ENCODE peak calls at places on chromosomes 7 and 10, in seven cellular contexts. I is neuronal stem cell, M is OCI-LY7, R is GM23338, Z is H9, V is endothelial cell of umbilical vein, E is IMR-90. W is an unnamed sample. For H3K4me1, the result is how much of the 10 kb centered on the place peaks cover.

GRCh38 chr7:149883452-149883861 is 9.7 kb downstream of the ATP6V0E2 start:
- DNase-seq in I (peak), R (peak), Z (peak), V (peak), E (peak), M (peak), W (peak)

GRCh38 chr10:11684717-11685645 is 57.2 kb upstream of the ECHDC3 start:
- DNase-seq in M (peak), Z (peak), V (peak), R (no peak), E (peak), I (no peak), W (peak)

GRCh38 chr10:18400911-18401260 is 250.5 kb downstream of the NSUN6 start:
- DNase-seq in E (no peak), R (peak), Z (peak), V (no peak), M (no peak), I (no peak), W (no peak)

GRCh38 chr10:22615819-22616499 is 98.4 kb downstream of the PIP4K2A start:
- DNase-seq in V (no peak), E (no peak), R (no peak), Z (no peak), M (peak), I (no peak), W (peak)

GRCh38 chr7:53094827-53095226 is 59.4 kb downstream of the POM121L12 start:
- DNase-seq in Z (no peak), V (peak), R (no peak), M (no peak), E (no peak), I (no peak), W (no peak)

GRCh38 chr10:126902157-126902556 is 3.1 kb upstream of the DOCK1 start:
- DNase-seq in V (no peak), Z (no peak), M (no peak), R (no peak), E (peak), I (no peak), W (peak)

GRCh38 chr7:17822557-17823173 is 117.6 kb downstream of the SNX13 start:
- DNase-seq in E (no peak), Z (no peak), I (no peak), V (no peak), R (no peak), M (no peak), W (no peak)

GRCh38 chr7:64869121-64869725 is 33.9 kb upstream of the ZNF273 start:
- DNase-seq in R (peak), E (no peak), Z (peak), V (no peak), I (no peak), M (no peak), W (no peak)

GRCh38 chr7:14144109-14144508 is 154.6 kb upstream of the ETV1 start:
- DNase-seq in Z (no peak), M (no peak), R (no peak), E (no peak), V (no peak), I (no peak), W (no peak)

GRCh38 chr7:33774762-33775523 is 130.4 kb upstream of the BMPER start:
- DNase-seq in V (no peak), E (peak), R (no peak), I (no peak), Z (no peak), M (no peak), W (no peak)

GRCh38 chr7:31373337-31374289 is 33.1 kb upstream of the NEUROD6 start:
- DNase-seq in R (peak), V (peak), M (peak), Z (peak), E (peak), I (peak), W (no peak)

GRCh38 chr7:153193144-153193595 is 433.6 kb downstream of the ACTR3B start:
- DNase-seq in R (peak), V (no peak), E (no peak), I (peak), M (peak), Z (peak), W (peak)

GRCh38 chr10:131239926-131240325 is 71.6 kb downstream of the TCERG1L start:
- DNase-seq in I (no peak), R (no peak), M (no peak), E (no peak), V (no peak), Z (no peak), W (no peak)

GRCh38 chr7:25759281-25759680 is 392.7 kb upstream of the NFE2L3 start:
- DNase-seq in M (no peak), Z (no peak), R (no peak), V (no peak), I (no peak), E (no peak), W (no peak)

GRCh38 chr7:46534593-46535271 is 613.7 kb upstream of the IGFBP3 start:
- DNase-seq in M (no peak), Z (peak), E (peak), R (peak), V (peak), I (peak), W (no peak)

GRCh38 chr10:70578371-70578947 is 24.1 kb downstream of the PRF1 start:
- DNase-seq in Z (no peak), V (no peak), E (peak), I (no peak), M (peak), R (no peak), W (peak)

GRCh38 chr7:114819629-114820362 is 102.1 kb upstream of the MDFIC start:
- DNase-seq in R (no peak), Z (no peak), V (peak), M (no peak), E (peak), I (no peak), W (peak)

GRCh38 chr7:85021090-85021704 is 165.7 kb downstream of the SEMA3D start:
- DNase-seq in Z (no peak), I (no peak), V (peak), M (no peak), E (peak), R (peak), W (no peak)

GRCh38 chr7:138980575-138981285 is 459 bp downstream of the KIAA1549 start:
- DNase-seq in R (peak), I (no peak), E (no peak), M (no peak), Z (no peak), V (peak), W (no peak)

GRCh38 chr7:74289660-74290589 is 718 bp downstream of the CLIP2 start:
- DNase-seq in E (no peak), I (no peak), Z (no peak), R (peak), M (no peak), V (no peak), W (no peak)

GRCh38 chr7:29780346-29780745 is 26.0 kb upstream of the WIPF3 start:
- DNase-seq in R (no peak), E (no peak), I (no peak), M (no peak), V (no peak), Z (no peak), W (no peak)

GRCh38 chr7:136911362-136911761 is 42.9 kb downstream of the CHRM2 start:
- DNase-seq in E (peak), I (no peak), V (no peak), Z (peak), R (peak), M (no peak), W (no peak)

GRCh38 chr7:130070900-130071622 is 727 bp downstream of the KLHDC10 start:
- DNase-seq in E (no peak), Z (no peak), I (no peak), M (no peak), R (peak), V (peak), W (no peak)

GRCh38 chr7:151135866-151136514 is 31.5 kb downstream of the GBX1 start:
- DNase-seq in E (no peak), Z (no peak), M (no peak), V (no peak), I (no peak), R (no peak), W (no peak)

GRCh38 chr7:102914585-102914984 is 1.8 kb downstream of the LRRC17 start:
- DNase-seq in R (peak), E (peak), M (no peak), I (no peak), Z (peak), V (no peak), W (no peak)

GRCh38 chr10:78567680-78568453 is 500.9 kb upstream of the ZMIZ1 start:
- DNase-seq in E (no peak), I (no peak), R (no peak), V (no peak), Z (no peak), M (no peak), W (no peak)

GRCh38 chr10:80878330-80878729 is 340.6 kb downstream of the SH2D4B start:
- DNase-seq in I (no peak), E (no peak), R (no peak), M (no peak), Z (no peak), V (no peak), W (no peak)

GRCh38 chr10:51000164-51000563 is 74.1 kb upstream of the PRKG1 start:
- DNase-seq in I (no peak), R (no peak), V (no peak), E (peak), M (no peak), Z (no peak), W (no peak)

GRCh38 chr7:126840869-126841268 is 411.9 kb downstream of the GRM8 start:
- DNase-seq in M (no peak), I (no peak), E (no peak), Z (no peak), V (no peak), R (no peak), W (no peak)

GRCh38 chr10:92691591-92692084 is 1.9 kb downstream of the HHEX start:
- DNase-seq in R (peak), V (peak), Z (peak), I (no peak), M (peak), E (no peak), W (no peak)

GRCh38 chr7:157211710-157212109 is 73.0 kb downstream of the UBE3C start:
- DNase-seq in Z (no peak), E (peak), M (no peak), I (no peak), R (no peak), V (no peak), W (no peak)

GRCh38 chr10:43221419-43222293 is 45.2 kb downstream of the RASGEF1A start:
- DNase-seq in Z (peak), R (peak), V (no peak), E (no peak), I (no peak), M (no peak), W (no peak)

GRCh38 chr7:151007469-151007898 is 16.7 kb downstream of the NOS3 start:
- DNase-seq in R (no peak), E (no peak), I (no peak), V (peak), Z (peak), M (no peak), W (peak)

GRCh38 chr10:77251297-77252013 is 386.2 kb downstream of the KCNMA1 start:
- DNase-seq in E (peak), R (peak), I (peak), M (peak), V (peak), Z (peak), W (peak)

GRCh38 chr10:17025444-17026295 is 103.9 kb downstream of the CUBN start:
- DNase-seq in Z (no peak), E (peak), I (no peak), R (no peak), V (peak), M (no peak), W (no peak)

DNA sequence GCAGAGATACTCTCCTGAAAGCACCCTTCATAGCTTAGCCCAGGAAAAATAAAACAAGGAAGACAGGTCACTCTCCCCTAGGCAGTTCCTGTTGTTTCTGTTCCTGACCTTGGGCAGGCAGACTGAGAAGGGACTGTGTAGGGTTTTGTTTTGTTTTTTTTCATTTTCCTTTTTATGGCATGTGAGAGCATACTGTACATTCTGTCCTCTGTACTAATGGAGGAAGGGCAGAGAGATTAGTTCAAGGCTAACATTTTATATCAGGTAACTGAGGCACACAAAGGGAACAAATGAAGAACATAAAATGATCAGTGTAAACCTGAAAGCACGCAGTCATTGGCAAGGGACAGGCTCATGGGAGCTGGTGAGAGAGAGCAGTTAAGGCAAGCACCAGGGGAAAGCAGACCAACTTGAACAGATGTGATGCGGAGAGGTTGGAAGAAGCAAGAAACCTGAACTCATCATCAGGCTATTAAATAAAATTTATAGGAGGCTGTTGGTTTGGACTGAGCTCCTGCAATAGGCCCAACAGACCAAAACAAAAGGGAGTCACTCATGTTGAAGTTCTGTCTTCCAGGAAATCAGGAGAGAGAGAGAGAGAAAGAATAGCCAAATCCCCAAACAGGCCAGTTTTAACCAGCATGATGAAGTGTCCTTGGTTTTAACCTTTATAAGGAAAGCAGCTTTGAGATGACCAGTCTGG is 34.2 kb upstream of the PDCD4 start:
- DNase-seq in R (no peak), Z (no peak), M (no peak), E (no peak), V (peak), I (no peak), W (no peak)
- H3K4me1 ChIP-seq in R (under half), Z (under half), M (half or more), E (under half), V (under half), I (under half), W (under half)

DNA sequence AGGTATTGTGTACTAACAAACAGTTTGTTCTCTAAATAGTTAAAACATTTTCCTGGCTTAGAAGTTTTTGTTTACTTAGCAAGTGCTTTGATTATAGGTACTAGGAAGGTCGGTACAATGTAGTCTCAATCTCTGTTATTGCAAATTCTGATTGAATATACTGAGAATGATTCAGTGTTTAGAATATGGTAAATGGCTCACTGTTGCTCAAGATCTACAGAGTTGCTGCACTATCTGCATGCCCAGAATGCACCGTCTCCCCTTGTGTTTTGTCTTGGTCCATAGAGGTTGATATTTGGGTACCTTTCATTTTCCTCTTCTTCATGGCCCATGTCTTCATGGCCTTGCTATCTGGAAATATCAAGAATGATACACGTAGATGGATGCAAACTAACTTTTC is 99.6 kb downstream of the KLF6 start:
- DNase-seq in M (no peak), R (no peak), E (peak), I (no peak), Z (no peak), V (no peak), W (no peak)
- H2AFZ ChIP-seq in M (no peak), R (no peak), E (no peak), I (no peak), Z (no peak), V (no peak), W (no peak)

GRCh38 chr10:96377816-96378294 is 19.1 kb upstream of the OPALIN start:
- DNase-seq in R (no peak), Z (no peak), I (no peak), V (no peak), E (no peak), M (peak), W (no peak)

GRCh38 chr10:96374004-96374403 is 15.2 kb upstream of the OPALIN start:
- DNase-seq in E (no peak), Z (no peak), I (no peak), M (no peak), V (no peak), R (no peak), W (no peak)

GRCh38 chr10:96374639-96374984 is 15.8 kb upstream of the OPALIN start:
- DNase-seq in Z (peak), V (no peak), R (peak), E (no peak), M (no peak), I (no peak), W (no peak)

GRCh38 chr10:96376483-96376882 is 17.7 kb upstream of the OPALIN start:
- DNase-seq in E (no peak), I (no peak), R (no peak), Z (no peak), V (no peak), M (no peak), W (no peak)

GRCh38 chr10:96374985-96375830 is 16.4 kb upstream of the OPALIN start:
- DNase-seq in E (peak), Z (peak), I (peak), V (peak), M (peak), R (peak), W (peak)
- H3K4me1 ChIP-seq in E (under half), Z (under half), I (under half), V (under half), M (under half), R (under half), W (under half)

DNA sequence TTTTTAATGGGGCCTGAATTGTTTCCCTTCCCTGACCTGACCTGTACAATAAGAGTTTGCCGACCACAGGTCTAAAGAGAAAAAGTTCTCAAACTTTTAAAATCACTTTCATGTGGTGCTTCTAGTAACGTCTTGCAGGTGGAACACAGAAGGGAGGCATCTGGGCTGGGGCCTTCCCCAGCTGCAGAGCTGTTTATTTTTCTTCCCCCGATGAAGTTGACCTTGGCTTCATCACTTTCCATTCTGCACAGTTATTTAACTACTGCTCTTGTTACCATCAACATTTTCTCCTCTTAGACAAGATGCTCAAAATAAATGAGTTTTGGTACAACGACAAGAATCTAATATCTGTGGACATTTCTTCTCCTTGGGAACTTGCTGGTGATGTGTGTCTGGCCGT is 181.7 kb downstream of the HERPUD2 start:
- DNase-seq in Z (no peak), I (no peak), R (no peak), E (no peak), M (no peak), V (no peak), W (no peak)
- H2AFZ ChIP-seq in Z (no peak), I (no peak), R (no peak), E (no peak), M (no peak), V (no peak), W (no peak)

GRCh38 chr7:37251222-37251621 is 197.4 kb downstream of the ELMO1 start:
- DNase-seq in I (no peak), E (no peak), Z (no peak), V (no peak), M (no peak), R (no peak), W (no peak)

GRCh38 chr7:37259381-37259821 is 189.3 kb downstream of the ELMO1 start:
- DNase-seq in E (no peak), R (no peak), Z (no peak), M (no peak), V (peak), I (no peak), W (no peak)

GRCh38 chr7:37256631-37257030 is 192.0 kb downstream of the ELMO1 start:
- DNase-seq in R (no peak), I (no peak), M (no peak), V (no peak), E (no peak), Z (no peak), W (no peak)

DNA sequence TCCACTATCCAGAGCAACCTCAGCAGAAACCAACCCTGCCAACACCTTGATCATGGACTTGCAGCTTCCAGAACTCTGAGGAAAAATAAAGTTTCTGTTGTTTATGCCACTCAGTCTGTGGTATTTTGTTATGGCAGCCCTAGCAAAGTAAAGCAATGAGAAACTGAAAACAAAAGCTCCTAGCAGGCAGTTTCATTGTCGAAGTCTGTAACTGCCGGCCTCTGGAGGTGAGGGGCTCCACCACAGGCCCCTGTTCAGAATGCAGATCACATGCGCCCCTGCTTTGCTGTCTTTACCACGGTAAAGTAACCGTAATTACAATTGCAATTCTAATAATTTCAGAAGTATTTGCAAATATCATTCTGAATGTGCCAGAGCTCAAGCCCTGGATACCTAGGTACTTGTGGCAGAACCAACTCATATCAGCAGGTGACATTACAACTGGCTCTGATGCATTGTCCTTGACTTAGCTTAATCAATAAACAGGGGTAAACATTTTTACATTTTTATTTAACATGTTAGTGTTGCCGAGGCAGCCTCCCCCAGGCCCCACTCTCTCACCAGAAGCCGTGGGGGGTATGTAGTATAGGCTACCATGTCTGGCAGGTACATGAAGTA is 193.2 kb downstream of the ELMO1 start:
- DNase-seq in M (no peak), R (no peak), V (no peak), Z (no peak), E (no peak), I (no peak), W (no peak)
- H3K4me1 ChIP-seq in M (under half), R (under half), V (under half), Z (under half), E (under half), I (under half), W (under half)

DNA sequence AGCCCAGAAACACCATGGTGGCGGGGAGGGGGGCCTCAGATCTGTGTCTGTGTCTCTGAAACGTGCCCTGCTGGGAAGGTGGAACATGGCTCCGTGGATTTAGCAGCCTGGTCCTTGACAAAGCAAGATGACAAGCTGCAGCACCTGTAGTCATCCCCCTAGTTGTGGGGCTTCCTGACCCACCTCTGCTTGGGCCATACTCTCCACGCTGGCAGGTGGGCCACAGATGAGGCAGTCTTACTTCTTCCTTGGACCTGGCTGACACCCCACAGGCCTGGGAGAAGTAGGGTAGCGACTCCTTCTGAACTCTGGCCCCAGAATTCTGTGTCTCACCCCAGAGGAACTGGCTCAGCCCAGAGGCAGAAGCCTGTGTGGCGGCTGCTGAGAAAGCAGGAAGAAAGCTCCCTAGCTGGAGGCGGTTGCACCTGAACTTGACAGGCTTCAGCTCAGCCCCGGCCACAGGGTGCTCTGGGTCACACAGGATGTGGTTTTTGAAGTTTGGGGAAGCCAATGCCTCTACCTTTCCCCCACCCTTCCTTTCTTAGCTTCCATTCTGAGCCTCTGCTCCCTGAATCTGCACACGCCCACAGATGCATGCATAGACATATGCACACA is 113.9 kb downstream of the ABLIM1 start:
- DNase-seq in Z (no peak), R (no peak), M (peak), E (no peak), V (no peak), I (no peak), W (peak)
- H2AFZ ChIP-seq in Z (no peak), R (no peak), M (peak), E (no peak), V (no peak), I (no peak), W (no peak)

GRCh38 chr10:125148576-125148975 is 11.8 kb downstream of the CTBP2 start:
- DNase-seq in R (no peak), Z (no peak), V (no peak), M (no peak), I (no peak), E (no peak), W (no peak)
- H3K4me1 ChIP-seq in R (half or more), Z (under half), V (under half), M (under half), I (under half), E (under half), W (under half)